ENCODE peak calls at places on chromosome 19, in ten cellular contexts. X, F, Z, G, R, A, O, N, E and M are unnamed samples.

GRCh38 chr19:29714953-29715694 is at the start of gene C19orf12:
- DNase-seq in E (peak; percentile 73), F (peak; percentile 25), O (peak; percentile 73), A (peak; percentile 41), N (peak; percentile 77), R (peak; percentile 57), X (peak; percentile 68), G (peak; percentile 61), Z (peak; percentile 14), M (no peak)

GRCh38 chr19:47351545-47351944 is 2.4 kb downstream of the DHX34 start:
- DNase-seq in G (no peak), R (peak; percentile 46), X (no peak), A (peak; percentile 33), E (no peak), F (peak; percentile 27), Z (peak; percentile 53), N (no peak), O (peak; percentile 20), M (no peak)

GRCh38 chr19:28435551-28436261 is 777.2 kb downstream of the UQCRFS1 start:
- DNase-seq in X (no peak), E (no peak), G (no peak), A (no peak), N (no peak), O (no peak), F (no peak), Z (no peak), R (no peak), M (no peak)

GRCh38 chr19:35644987-35645679 is 3.0 kb upstream of the COX6B1 start:
- DNase-seq in Z (peak; percentile 47), E (peak; percentile 90), F (no peak), R (peak; percentile 65), G (peak; percentile 80), A (peak; percentile 42), N (peak; percentile 93), O (peak; percentile 81), X (peak; percentile 87), M (no peak)

GRCh38 chr19:31413353-31413752 is 64.1 kb upstream of the TSHZ3 start:
- DNase-seq in G (no peak), F (no peak), R (no peak), O (no peak), E (no peak), N (no peak), X (no peak), Z (no peak), A (no peak), M (no peak)

GRCh38 chr19:1269478-1270167 is 491 bp downstream of the CIRBP start:
- DNase-seq in O (peak; percentile 93), F (peak; percentile 82), G (peak; percentile 87), R (peak; percentile 93), A (peak; percentile 91), Z (peak; percentile 95), E (peak; percentile 89), X (peak; percentile 86), N (peak; percentile 95), M (peak; percentile 87)

GRCh38 chr19:29878973-29879654 is 62.9 kb upstream of the URI1 start:
- DNase-seq in O (peak; percentile 29), Z (peak; percentile 65), G (no peak), N (peak; percentile 80), A (peak; percentile 11), E (no peak), X (no peak), F (peak; percentile 14), R (peak; percentile 23), M (no peak)

GRCh38 chr19:6357174-6357573 is 4.2 kb upstream of the CLPP start:
- DNase-seq in E (no peak), R (no peak), G (no peak), F (no peak), A (no peak), N (no peak), O (no peak), X (no peak), Z (no peak), M (no peak)

GRCh38 chr19:42028304-42029216 is 34.5 kb upstream of the ATP1A3 start:
- DNase-seq in F (no peak), E (no peak), X (no peak), Z (no peak), G (no peak), R (no peak), O (no peak), N (no peak), A (no peak), M (no peak)

GRCh38 chr19:35712529-35712909 is 5.3 kb upstream of the KMT2B start:
- DNase-seq in F (no peak), E (no peak), O (no peak), X (no peak), Z (no peak), R (no peak), G (no peak), N (no peak), A (no peak), M (no peak)

GRCh38 chr19:7483720-7484201 is 5.1 kb downstream of the PEX11G start:
- DNase-seq in E (no peak), F (no peak), O (no peak), Z (no peak), X (no peak), R (no peak), G (no peak), N (no peak), A (no peak), M (no peak)

GRCh38 chr19:15551183-15552004 is 43.1 kb downstream of the CYP4F22 start:
- DNase-seq in X (peak; percentile 40), G (peak; percentile 21), R (peak; percentile 12), F (no peak), Z (peak; percentile 37), N (no peak), A (peak; percentile 14), E (peak; percentile 25), O (peak; percentile 19), M (no peak)

GRCh38 chr19:47699360-47699917 is 13.8 kb upstream of the EHD2 start:
- DNase-seq in X (peak; percentile 59), Z (peak; percentile 45), A (no peak), E (no peak), F (no peak), G (no peak), R (peak; percentile 43), N (peak; percentile 67), O (peak; percentile 58), M (no peak)

GRCh38 chr19:48970139-48970766 is 5.1 kb downstream of the FTL start:
- DNase-seq in E (no peak), N (no peak), F (no peak), A (no peak), Z (no peak), X (no peak), G (peak; percentile 32), R (no peak), O (no peak), M (no peak)

GRCh38 chr19:49017666-49018351 is 918 bp upstream of the LHB start:
- DNase-seq in X (peak; percentile 53), G (no peak), N (no peak), R (peak; percentile 64), Z (peak; percentile 48), E (peak; percentile 55), F (peak; percentile 42), O (peak; percentile 81), A (peak; percentile 47), M (no peak)

GRCh38 chr19:6678690-6679109 is 8.7 kb upstream of the TNFSF14 start:
- DNase-seq in N (no peak), A (no peak), R (no peak), G (no peak), E (no peak), O (no peak), F (peak; percentile 22), Z (peak; percentile 33), X (no peak), M (no peak)

GRCh38 chr19:4025317-4025716 is 17.8 kb downstream of the PIAS4 start:
- DNase-seq in A (no peak), E (no peak), G (no peak), Z (no peak), X (no peak), R (no peak), O (no peak), N (no peak), F (no peak), M (no peak)

GRCh38 chr19:12779162-12779993 is 4.0 kb upstream of the HOOK2 start:
- DNase-seq in O (peak; percentile 85), X (no peak), G (peak; percentile 61), E (peak; percentile 64), N (peak; percentile 82), Z (peak; percentile 93), R (peak; percentile 96), F (peak; percentile 77), A (peak; percentile 93), M (no peak)
- TF ChIP-seq CTCF in O (no peak), X (no peak), G (no peak), E (no peak), N (no peak), Z (no peak), R (peak; percentile 0), F (no peak), A (no peak), M (no peak)

DNA sequence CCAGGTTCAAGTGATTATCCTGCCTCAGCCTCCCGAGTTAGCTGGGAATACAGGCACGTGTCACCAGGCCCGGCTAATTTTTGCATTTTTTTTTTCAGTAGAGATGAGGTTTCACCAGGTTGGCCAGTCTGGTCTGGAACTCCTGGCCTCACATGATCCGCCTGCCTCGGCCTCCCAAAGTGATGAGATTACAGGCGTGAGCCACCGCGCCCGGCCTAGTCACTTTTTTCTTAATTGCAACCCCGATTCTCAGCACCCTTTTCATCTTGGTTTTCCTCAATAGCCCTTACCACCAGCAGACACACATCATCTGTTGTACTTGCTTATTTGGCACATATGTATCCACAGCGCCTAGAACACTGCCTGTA is 550 bp upstream of the GPI start:
- DNase-seq in G (no peak), X (no peak), F (no peak), E (no peak), R (no peak), N (no peak), Z (no peak), O (no peak), A (peak; percentile 17), M (no peak)
- H3K4me3 ChIP-seq in G (peak overlapping the region; percentile 91), X (peak overlapping the region; percentile 92), F (peak overlapping the region; percentile 64), E (peak overlapping the region; percentile 91), R (peak overlapping the region; percentile 85), N (peak overlapping the region; percentile 94), Z (peak overlapping the region; percentile 83), O (peak overlapping the region; percentile 80), A (peak overlapping the region; percentile 43), M (peak overlapping the region; percentile 94)

GRCh38 chr19:2739602-2740313 is at the start of gene SLC39A3:
- DNase-seq in A (peak; percentile 99), N (peak; percentile 99), X (peak; percentile 99), F (peak; percentile 96), E (peak; percentile 97), Z (peak; percentile 98), G (peak; percentile 99), R (peak; percentile 99), O (peak; percentile 99), M (peak; percentile 95)
- TF ChIP-seq CTCF in A (peak; percentile 27), N (peak; percentile 54), X (no peak), F (no peak), E (no peak), Z (no peak), G (no peak), R (peak; percentile 12), O (no peak), M (no peak)

DNA sequence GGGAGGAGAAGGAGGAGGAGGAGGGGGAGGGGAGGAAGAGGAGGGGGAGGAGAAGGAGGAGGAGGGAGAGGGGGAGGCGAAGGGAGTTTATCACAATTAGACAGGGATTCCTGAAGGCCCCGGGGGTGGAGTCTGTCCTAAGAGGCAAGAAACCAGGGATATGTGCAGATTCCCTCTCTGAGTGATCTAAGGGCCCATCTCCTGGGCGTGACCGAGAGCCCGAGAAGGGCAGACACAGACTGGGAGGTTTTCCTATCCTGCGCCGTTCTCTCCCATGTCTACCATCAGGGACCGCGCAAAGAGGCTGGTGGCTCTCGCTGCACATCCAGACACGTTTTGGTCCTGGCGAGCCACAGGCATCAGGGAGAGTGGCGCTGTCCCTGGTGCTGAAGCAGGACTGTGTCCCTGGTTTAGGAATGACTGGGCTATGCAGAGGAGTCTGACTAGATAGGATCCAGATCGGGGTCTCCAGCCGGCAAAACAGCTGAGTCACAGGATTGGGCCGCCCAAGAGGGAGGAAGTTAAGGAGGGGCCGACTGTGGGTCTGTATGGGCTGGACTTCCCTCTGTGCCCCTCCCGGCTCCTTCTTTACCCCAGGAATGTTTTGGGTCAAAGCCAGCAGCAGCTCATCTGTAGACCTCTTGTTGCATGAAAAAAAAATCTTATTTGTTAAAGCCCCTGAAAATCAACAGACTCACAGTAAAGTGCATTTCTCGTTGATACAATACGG is 17.9 kb upstream of the ZNF175 start:
- DNase-seq in X (peak; percentile 45), A (peak; percentile 33), R (peak; percentile 68), O (peak; percentile 69), E (peak; percentile 79), G (peak; percentile 56), N (no peak), F (peak; percentile 8), Z (peak; percentile 51), M (peak; percentile 33)
- H3K4me3 ChIP-seq in X (no peak overlapping the region), A (no peak overlapping the region), R (no peak overlapping the region), O (no peak overlapping the region), E (no peak overlapping the region), G (no peak overlapping the region), N (no peak overlapping the region), F (no peak overlapping the region), Z (no peak overlapping the region), M (no peak overlapping the region)